ENCODE peak calls at places on chromosomes 12 and 14, in five cellular contexts. L is HepG2, U is cardiac muscle cell, Z is neuronal stem cell, N is fibroblast of villous mesenchyme. D is an unnamed sample.

GRCh38 chr14:80202888-80203562 is 8.3 kb downstream of the DIO2 start:
- DNase-seq in N (no peak), L (peak), U (peak), Z (no peak), D (no peak)

GRCh38 chr12:14443531-14443930 is 78.0 kb downstream of the ATF7IP start:
- DNase-seq in U (peak), Z (no peak), N (no peak), L (no peak), D (no peak)

GRCh38 chr12:129966086-129966640 is 62.3 kb upstream of the TMEM132D start:
- DNase-seq in Z (no peak), U (no peak), L (no peak), N (no peak), D (no peak)

GRCh38 chr12:12098689-12099010 is 27.9 kb downstream of the BCL2L14 start:
- DNase-seq in L (no peak), Z (no peak), N (no peak), U (no peak), D (no peak)

GRCh38 chr14:64812412-64812811 is 67.3 kb downstream of the SPTB start:
- DNase-seq in L (no peak), U (no peak), N (no peak), Z (no peak), D (peak)

GRCh38 chr12:83224012-83224411 is 537.3 kb downstream of the TMTC2 start:
- DNase-seq in N (no peak), U (no peak), Z (no peak), L (no peak), D (no peak)

GRCh38 chr14:68604822-68605221 is 188.0 kb downstream of the ZFP36L1 start:
- DNase-seq in L (no peak), U (no peak), N (no peak), Z (no peak), D (no peak)

GRCh38 chr14:98171654-98172053 is 1100.3 kb downstream of the BCL11B start:
- DNase-seq in N (no peak), U (no peak), L (no peak), Z (no peak), D (no peak)

GRCh38 chr14:92625213-92625612 is 111.6 kb downstream of the RIN3 start:
- DNase-seq in Z (no peak), U (peak), L (no peak), N (peak), D (no peak)

GRCh38 chr12:2578191-2578590 is 216.6 kb upstream of the FKBP4 start:
- DNase-seq in L (no peak), U (no peak), Z (no peak), N (no peak), D (no peak)

GRCh38 chr12:123799227-123799626 is 37.1 kb downstream of the DNAH10 start:
- DNase-seq in U (no peak), Z (no peak), L (no peak), N (no peak), D (no peak)

GRCh38 chr14:97056086-97056485 is 258.9 kb downstream of the VRK1 start:
- DNase-seq in Z (no peak), N (no peak), U (no peak), L (no peak), D (no peak)

GRCh38 chr14:100160534-100160916 is 1.1 kb upstream of the DEGS2 start:
- DNase-seq in L (no peak), U (no peak), Z (no peak), N (no peak), D (no peak)

GRCh38 chr12:67981236-67982164 is 7.7 kb upstream of the IFNG-AS1 start:
- DNase-seq in N (peak), L (no peak), U (peak), Z (no peak), D (no peak)

GRCh38 chr12:71024827-71025226 is 104.3 kb upstream of the PTPRR start:
- DNase-seq in Z (no peak), U (no peak), N (no peak), L (no peak), D (no peak)

GRCh38 chr12:96981053-96981452 is 74.0 kb downstream of the NEDD1 start:
- DNase-seq in N (peak), Z (no peak), U (peak), L (no peak), D (no peak)

GRCh38 chr12:57834086-57834876 is 12.2 kb downstream of the CTDSP2 start:
- DNase-seq in U (no peak), L (no peak), Z (no peak), N (no peak), D (no peak)

GRCh38 chr12:4145990-4146859 is 127.3 kb upstream of the CCND2 start:
- DNase-seq in N (no peak), Z (no peak), L (no peak), U (no peak), D (no peak)

GRCh38 chr14:68671899-68672298 is 121.0 kb downstream of the ZFP36L1 start:
- DNase-seq in U (no peak), L (no peak), Z (no peak), N (peak), D (no peak)

GRCh38 chr12:125228519-125229260 is 163.5 kb downstream of the AACS start:
- DNase-seq in N (no peak), L (no peak), Z (peak), U (no peak), D (no peak)

GRCh38 chr14:104701383-104702076 is 12.1 kb downstream of the INF2 start:
- DNase-seq in N (no peak), L (no peak), U (no peak), Z (no peak), D (no peak)

GRCh38 chr12:107223816-107224215 is 130.5 kb upstream of the CRY1 start:
- DNase-seq in N (peak), U (no peak), L (no peak), Z (no peak), D (no peak)

GRCh38 chr12:71492604-71493003 is 53.0 kb downstream of the LGR5 start:
- DNase-seq in N (no peak), Z (no peak), U (no peak), L (peak), D (no peak)

GRCh38 chr12:62261876-62262275 is 1.7 kb downstream of the USP15 start:
- DNase-seq in Z (no peak), L (no peak), U (no peak), N (no peak), D (no peak)

GRCh38 chr12:113854385-113855136 is 111.6 kb downstream of the RBM19 start:
- DNase-seq in N (no peak), Z (no peak), U (no peak), L (no peak), D (no peak)

GRCh38 chr12:95216704-95217376 is 427 bp downstream of the FGD6 start:
- DNase-seq in N (no peak), U (peak), Z (no peak), L (peak), D (no peak)

GRCh38 chr12:121530600-121531355 is 50.0 kb downstream of the KDM2B start:
- DNase-seq in N (peak), U (peak), L (no peak), Z (no peak), D (peak)

GRCh38 chr14:52080817-52081755 is 12.2 kb upstream of the NID2 start:
- DNase-seq in N (peak), Z (no peak), U (peak), L (peak), D (no peak)

GRCh38 chr14:22047105-22047504 is 373.5 kb upstream of the OR4E1 start:
- DNase-seq in U (no peak), Z (peak), L (peak), N (no peak), D (peak)

DNA sequence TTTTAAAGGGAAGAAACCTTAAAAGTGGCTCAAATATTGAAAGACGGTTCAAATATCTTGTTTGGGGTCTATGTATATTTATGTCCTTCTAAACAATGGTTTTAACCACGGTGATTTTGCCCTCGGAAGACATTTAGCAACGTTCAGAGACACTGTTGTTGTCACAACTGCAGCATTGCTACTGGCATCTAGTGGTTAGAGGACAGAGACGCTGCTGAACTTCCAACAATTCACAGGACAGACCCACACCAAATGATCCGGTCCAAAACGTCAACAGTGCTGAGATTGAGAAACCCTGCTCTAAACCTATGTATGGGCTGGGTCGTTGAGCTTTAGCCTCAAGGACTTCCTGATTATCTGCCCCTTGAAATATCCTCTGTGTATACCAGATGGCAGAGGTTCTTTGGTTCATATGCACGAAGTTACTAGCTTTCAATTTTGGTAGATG is 1.7 kb downstream of the ANGEL1 start:
- DNase-seq in N (peak), L (peak), U (peak), Z (no peak), D (no peak)
- H3K4me3 ChIP-seq in N (peak), L (peak), U (peak), Z (peak), D (peak)

GRCh38 chr14:23352506-23353432 is at the start of gene SLC22A17:
- DNase-seq in L (peak), U (peak), Z (peak), N (peak), D (peak)

GRCh38 chr14:23353433-23353780 is 720 bp upstream of the SLC22A17 start:
- DNase-seq in U (no peak), Z (no peak), L (no peak), N (no peak), D (no peak)

GRCh38 chr14:23354990-23355389 is 2.3 kb upstream of the SLC22A17 start:
- DNase-seq in Z (no peak), U (no peak), N (no peak), L (no peak), D (no peak)

GRCh38 chr14:23349156-23349845 is 3.4 kb downstream of the SLC22A17 start:
- DNase-seq in N (no peak), Z (no peak), L (no peak), U (no peak), D (no peak)

DNA sequence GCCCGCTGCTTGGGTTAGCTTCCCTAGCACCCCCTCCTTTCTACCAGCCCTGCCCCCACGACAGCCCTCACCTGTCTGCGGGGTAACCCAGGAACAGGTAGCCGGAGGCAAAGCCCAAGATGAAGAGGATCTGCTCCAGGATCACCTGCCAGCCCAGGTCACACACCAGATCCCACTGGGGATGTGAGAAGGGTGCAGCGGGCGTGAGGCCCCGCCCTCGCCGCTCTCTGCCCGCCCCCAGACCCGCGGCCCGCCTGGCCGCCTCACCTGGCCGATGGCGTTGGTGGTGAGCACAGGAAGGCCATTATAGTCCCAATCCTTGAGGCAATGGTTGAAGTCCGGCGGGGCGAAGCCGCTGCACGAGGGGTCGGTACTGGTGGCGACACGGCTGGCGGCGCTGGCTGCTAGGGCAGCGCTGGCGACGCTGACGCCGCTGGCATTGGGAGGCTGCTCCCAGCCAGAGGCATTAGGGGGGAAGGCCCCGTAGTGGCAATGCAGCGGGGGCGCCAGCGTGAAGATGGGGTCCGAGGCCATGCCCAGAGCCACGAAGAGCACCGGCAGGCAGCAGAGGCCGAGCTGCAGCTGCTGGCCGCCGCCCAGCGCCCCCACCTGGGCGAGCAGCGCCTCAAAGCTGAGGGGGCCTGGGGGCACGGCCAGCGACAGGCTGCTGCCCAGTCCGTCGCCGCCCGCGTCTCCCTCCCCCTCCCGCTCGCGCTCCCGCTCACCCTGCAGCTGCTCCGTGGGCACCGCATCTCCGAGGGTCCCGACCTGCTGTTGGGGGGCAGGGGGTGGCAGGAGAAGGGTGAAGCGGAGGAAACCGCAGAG is 794 bp downstream of the SLC22A17 start:
- DNase-seq in U (no peak), L (no peak), Z (peak), N (peak), D (no peak)
- H3K4me3 ChIP-seq in U (peak), L (peak), Z (peak), N (peak), D (peak)

GRCh38 chr14:61573748-61574513 is 121.4 kb upstream of the HIF1A start:
- DNase-seq in U (peak), N (peak), L (no peak), Z (no peak), D (no peak)

GRCh38 chr14:61571931-61572330 is 123.4 kb upstream of the HIF1A start:
- DNase-seq in Z (no peak), N (no peak), L (no peak), U (peak), D (no peak)

GRCh38 chr14:61574514-61574807 is 120.9 kb upstream of the HIF1A start:
- DNase-seq in N (no peak), L (no peak), Z (no peak), U (no peak), D (no peak)

GRCh38 chr14:61575126-61575525 is 120.2 kb upstream of the HIF1A start:
- DNase-seq in N (no peak), L (no peak), U (no peak), Z (no peak), D (no peak)

GRCh38 chr14:61573321-61573720 is 122.0 kb upstream of the HIF1A start:
- DNase-seq in U (no peak), L (no peak), N (no peak), Z (no peak), D (no peak)
- H3K4me3 ChIP-seq in U (no peak), L (no peak), N (no peak), Z (no peak), D (no peak)

DNA sequence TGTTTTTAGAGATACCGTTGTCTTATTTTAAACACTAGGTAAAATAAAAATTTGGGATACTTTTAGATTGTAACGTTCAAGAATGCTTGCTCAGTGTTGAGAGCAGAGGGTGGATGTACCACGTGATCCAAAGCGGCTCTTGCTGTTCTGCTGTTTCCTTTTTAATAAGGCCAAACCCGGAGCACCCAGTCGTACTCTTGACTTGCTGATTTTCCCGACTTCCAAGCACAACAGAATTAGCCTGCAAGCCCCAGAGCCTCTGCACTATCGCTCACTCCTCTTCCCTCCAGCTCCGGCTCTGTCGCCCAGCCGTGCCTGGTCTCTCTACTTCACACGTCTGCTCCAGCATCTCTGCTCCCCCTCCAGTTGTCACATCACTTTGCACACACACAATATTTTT is 77.3 kb downstream of the EMP1 start:
- DNase-seq in N (peak), Z (no peak), U (peak), L (no peak), D (no peak)
- H3K4me3 ChIP-seq in N (no peak), Z (no peak), U (no peak), L (no peak), D (no peak)